ENCODE peak calls at places on chromosomes 6 and 20, in five cellular contexts. Q is adipocyte, M is cardiac muscle cell, O is HFF-Myc, B is lung. Z is an unnamed sample.
A peak's percentile ranks its signal among the peaks of the same experiment; 100 is the strongest.

GRCh38 chr20:36473164-36473563 is 68.2 kb upstream of the MYL9 start:
- DNase-seq in O (no peak), M (no peak), B (no peak), Q (no peak), Z (no peak)

GRCh38 chr20:31707994-31708744 is 14.5 kb downstream of the BCL2L1 start:
- DNase-seq in B (no peak), Q (no peak), M (no peak), O (no peak), Z (no peak)

GRCh38 chr20:40309731-40310130 is 379.3 kb downstream of the MAFB start:
- DNase-seq in M (no peak), B (no peak), O (no peak), Q (no peak), Z (peak; percentile 68)

GRCh38 chr6:144379356-144379755 is 94.2 kb downstream of the UTRN start:
- DNase-seq in B (no peak), O (no peak), Q (peak; percentile 44), M (peak; percentile 20), Z (no peak)

GRCh38 chr6:7910654-7911344 is at the start of gene TXNDC5:
- DNase-seq in O (no peak), Q (peak; percentile 91), M (peak; percentile 85), B (peak; percentile 74), Z (peak; percentile 59)

GRCh38 chr6:81384921-81385320 is 367.6 kb downstream of the TENT5A start:
- DNase-seq in M (no peak), Q (no peak), O (no peak), B (no peak), Z (no peak)

GRCh38 chr6:5610640-5611039 is 349.3 kb downstream of the FARS2 start:
- DNase-seq in B (no peak), M (no peak), O (no peak), Q (no peak), Z (no peak)

GRCh38 chr20:31595654-31596411 is 9.3 kb upstream of the ID1 start:
- DNase-seq in M (peak; percentile 97), Q (peak; percentile 98), O (peak; percentile 90), B (peak; percentile 75), Z (peak; percentile 98)

GRCh38 chr20:57586370-57586793 is 25.5 kb downstream of the PCK1 start:
- DNase-seq in Q (no peak), O (no peak), M (no peak), B (no peak), Z (no peak)

GRCh38 chr20:24111858-24112257 is 123.3 kb upstream of the GGTLC1 start:
- DNase-seq in M (no peak), B (no peak), O (no peak), Q (no peak), Z (no peak)

GRCh38 chr6:6696867-6697531 is 108.5 kb downstream of the LY86 start:
- DNase-seq in M (peak; percentile 78), O (no peak), B (peak; percentile 57), Q (peak; percentile 24), Z (peak; percentile 44)

GRCh38 chr6:33840064-33840926 is 36.5 kb upstream of the MLN start:
- DNase-seq in M (peak; percentile 95), O (peak; percentile 96), Q (peak; percentile 95), B (no peak), Z (peak; percentile 92)

GRCh38 chr6:112450663-112451062 is 103.5 kb downstream of the RFPL4B start:
- DNase-seq in O (no peak), B (no peak), Q (no peak), M (no peak), Z (no peak)

GRCh38 chr6:6221829-6222535 is 98.5 kb downstream of the F13A1 start:
- DNase-seq in B (no peak), O (no peak), M (no peak), Q (no peak), Z (no peak)

GRCh38 chr6:96624957-96625356 is 62.0 kb downstream of the FHL5 start:
- DNase-seq in O (no peak), Q (no peak), M (no peak), B (no peak), Z (no peak)

GRCh38 chr6:86357877-86358276 is 579.5 kb upstream of the HTR1E start:
- DNase-seq in M (no peak), B (no peak), Q (no peak), O (no peak), Z (no peak)

GRCh38 chr6:34447915-34448314 is 18.0 kb upstream of the PACSIN1 start:
- DNase-seq in B (no peak), Q (no peak), M (no peak), O (no peak), Z (no peak)

GRCh38 chr20:22687676-22688360 is 103.4 kb upstream of the FOXA2 start:
- DNase-seq in M (no peak), O (no peak), Q (no peak), B (peak; percentile 14), Z (no peak)

GRCh38 chr6:53928641-53929339 is 134.0 kb downstream of the LRRC1 start:
- DNase-seq in M (no peak), O (no peak), B (no peak), Q (no peak), Z (no peak)

GRCh38 chr6:125173341-125173740 is 19.8 kb downstream of the TPD52L1 start:
- DNase-seq in O (no peak), B (no peak), Q (no peak), M (no peak), Z (no peak)

GRCh38 chr6:156953125-156953477 is 175.9 kb downstream of the ARID1B start:
- DNase-seq in O (no peak), M (peak; percentile 45), B (no peak), Q (no peak), Z (no peak)

GRCh38 chr6:156953478-156954146 is 176.4 kb downstream of the ARID1B start:
- DNase-seq in Q (peak; percentile 98), M (peak; percentile 97), O (peak; percentile 95), B (no peak), Z (peak; percentile 91)

GRCh38 chr6:156954191-156954590 is 177.0 kb downstream of the ARID1B start:
- DNase-seq in B (no peak), O (no peak), Q (peak; percentile 43), M (no peak), Z (no peak)

GRCh38 chr6:156950084-156950483 is 172.9 kb downstream of the ARID1B start:
- DNase-seq in Q (no peak), M (no peak), O (no peak), B (no peak), Z (no peak)

GRCh38 chr6:156952401-156952800 is 175.2 kb downstream of the ARID1B start:
- DNase-seq in B (no peak), Q (no peak), O (no peak), M (no peak), Z (no peak)
- H3K4me3 ChIP-seq in B (no peak overlapping the region), Q (no peak overlapping the region), O (no peak overlapping the region), M (no peak overlapping the region), Z (no peak overlapping the region)

DNA sequence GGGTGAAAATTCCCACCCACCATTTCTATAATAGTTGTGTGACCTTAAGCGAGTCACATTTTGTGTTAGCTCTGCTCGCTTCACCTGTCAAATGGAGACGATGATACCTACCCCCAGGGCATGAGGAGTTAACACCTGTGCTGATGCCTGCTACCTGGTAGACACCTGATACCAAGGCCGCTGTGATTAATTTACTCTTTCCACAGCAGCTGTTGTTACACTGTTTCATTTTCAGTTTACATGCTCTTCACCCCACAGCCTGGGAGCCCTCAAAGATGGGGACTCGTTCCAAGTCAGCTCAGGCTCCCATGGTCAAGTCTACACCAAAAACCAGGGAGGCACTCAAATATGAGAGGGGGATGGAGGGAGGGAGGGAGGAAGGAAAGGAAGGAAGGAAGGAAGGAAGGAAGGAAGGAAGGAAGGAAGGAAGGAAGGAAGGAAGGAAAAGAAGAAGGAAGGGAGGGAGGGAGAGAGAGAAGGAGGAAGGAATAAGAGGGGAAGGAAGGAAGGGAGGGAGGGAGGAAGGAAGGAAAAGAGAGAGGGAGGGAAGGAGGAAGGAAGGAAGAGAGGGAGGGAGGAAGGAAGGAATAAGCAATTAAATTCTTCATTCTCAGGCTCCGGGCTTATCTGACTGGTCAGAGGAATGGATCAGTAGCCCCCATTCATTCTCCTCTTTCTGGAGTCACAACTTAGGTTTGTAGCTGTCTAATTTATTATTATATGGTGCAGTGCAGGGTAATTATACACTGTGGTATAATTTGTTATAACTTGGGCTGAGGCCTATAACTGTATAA is 40.9 kb downstream of the PDYN start:
- DNase-seq in B (no peak), Q (no peak), M (no peak), O (no peak), Z (no peak)
- H3K4me3 ChIP-seq in B (no peak overlapping the region), Q (no peak overlapping the region), M (no peak overlapping the region), O (no peak overlapping the region), Z (no peak overlapping the region)

GRCh38 chr20:53736122-53736756 is 142.6 kb upstream of the ZNF217 start:
- DNase-seq in Q (peak; percentile 37), B (no peak), O (no peak), M (peak; percentile 42), Z (no peak)
- H3K4me3 ChIP-seq in Q (peak overlapping the region; percentile 51), B (no peak overlapping the region), O (no peak overlapping the region), M (peak overlapping the region; percentile 20), Z (no peak overlapping the region)

DNA sequence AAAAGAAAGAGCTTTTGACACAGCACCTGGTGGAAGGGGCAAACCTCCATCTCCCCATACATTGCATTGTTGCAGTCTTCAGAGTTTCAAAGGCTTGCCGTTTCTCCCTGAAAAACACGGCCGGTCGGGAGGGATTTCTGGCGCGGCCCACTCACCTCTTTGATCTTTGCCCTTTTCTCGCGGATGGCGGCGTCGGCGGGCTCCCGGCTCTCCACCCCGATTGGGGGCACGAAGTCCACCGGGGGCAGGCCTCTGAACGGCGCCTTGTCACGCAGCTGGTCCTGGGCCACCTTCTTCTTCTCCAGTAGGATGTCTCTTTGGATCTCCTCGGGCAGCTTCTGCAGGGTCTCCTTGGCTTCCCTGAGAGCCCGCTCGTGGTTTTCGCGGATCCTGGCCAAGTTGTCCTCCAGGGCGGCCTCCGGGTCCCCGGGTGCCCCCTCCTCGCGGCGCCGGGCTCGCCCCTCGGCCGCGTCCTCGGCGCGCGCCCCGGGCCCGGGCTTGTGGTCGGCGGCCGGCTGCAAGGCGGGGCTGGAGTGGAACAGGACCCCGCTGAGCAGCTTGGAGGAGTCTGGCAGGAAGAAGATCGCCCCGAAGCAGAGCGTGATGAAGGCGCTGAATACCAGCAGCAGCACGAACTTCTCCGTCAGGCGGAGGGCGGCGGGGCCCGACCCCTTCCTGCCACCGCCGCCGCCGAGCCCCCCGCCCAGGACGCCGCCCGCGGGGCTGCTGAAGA is 1.1 kb downstream of the MAN1A1 start:
- DNase-seq in Q (peak; percentile 59), O (no peak), B (no peak), M (peak; percentile 39), Z (no peak)
- H3K4me3 ChIP-seq in Q (peak overlapping the region; percentile 89), O (peak overlapping the region; percentile 79), B (peak overlapping the region; percentile 99), M (peak overlapping the region; percentile 76), Z (peak overlapping the region; percentile 49)

Z was measured in SJSA1.